ENCODE peak calls at places on chromosomes 5 and 9, in seven cellular contexts. Q is K562, Z is HepG2, A is SK-N-SH, S is H1, V is GM12878, N is HCT116. G is an unnamed sample.

GRCh38 chr9:76136986-76137385 is 246.5 kb downstream of the PCSK5 start:
- DNase-seq in Q (no peak), Z (peak; percentile 13), A (no peak), S (no peak), V (no peak), N (peak; percentile 24), G (no peak)

GRCh38 chr9:96459268-96460007 is 9.5 kb downstream of the HABP4 start:
- DNase-seq in Q (no peak), Z (no peak), A (no peak), S (no peak), V (no peak), N (no peak), G (no peak)

GRCh38 chr5:79842991-79843390 is 148.1 kb downstream of the MTX3 start:
- DNase-seq in Q (no peak), Z (no peak), A (no peak), S (no peak), V (no peak), N (no peak), G (no peak)

GRCh38 chr9:136578915-136579637 is 33.2 kb upstream of the NOTCH1 start:
- DNase-seq in Q (peak; percentile 79), Z (no peak), A (peak; percentile 59), S (no peak), V (no peak), N (peak; percentile 50), G (no peak)

GRCh38 chr9:89815903-89816573 is 211.2 kb downstream of the GADD45G start:
- DNase-seq in Q (no peak), Z (no peak), A (no peak), S (no peak), V (peak; percentile 69), N (no peak), G (no peak)

GRCh38 chr5:135322271-135322670 is 76.8 kb downstream of the MACROH2A1 start:
- DNase-seq in Q (no peak), Z (no peak), A (no peak), S (no peak), V (no peak), N (no peak), G (no peak)

GRCh38 chr5:16411741-16412455 is 53.7 kb downstream of the ZNF622 start:
- DNase-seq in Q (no peak), Z (no peak), A (no peak), S (no peak), V (no peak), N (no peak), G (no peak)

GRCh38 chr5:42656661-42657035 is 100.0 kb upstream of the CCDC152 start:
- DNase-seq in Q (no peak), Z (no peak), A (no peak), S (no peak), V (no peak), N (no peak), G (peak; percentile 53)

GRCh38 chr5:171713152-171713551 is 72.5 kb upstream of the SMIM23 start:
- DNase-seq in Q (no peak), Z (no peak), A (no peak), S (no peak), V (no peak), N (no peak), G (no peak)

GRCh38 chr5:135468086-135468485 is 15.9 kb upstream of the TIFAB start:
- DNase-seq in Q (no peak), Z (no peak), A (no peak), S (no peak), V (no peak), N (no peak), G (no peak)

GRCh38 chr9:136588663-136589464 is 43.0 kb upstream of the NOTCH1 start:
- DNase-seq in Q (no peak), Z (no peak), A (no peak), S (no peak), V (no peak), N (no peak), G (no peak)

GRCh38 chr5:76143884-76144283 is 60.7 kb downstream of the SV2C start:
- DNase-seq in Q (no peak), Z (no peak), A (no peak), S (no peak), V (no peak), N (no peak), G (no peak)

GRCh38 chr9:95188459-95188858 is 129.1 kb downstream of the FANCC start:
- DNase-seq in Q (no peak), Z (no peak), A (no peak), S (no peak), V (no peak), N (no peak), G (no peak)

GRCh38 chr9:95182854-95183563 is 134.5 kb downstream of the FANCC start:
- DNase-seq in Q (no peak), Z (peak; percentile 22), A (no peak), S (peak; percentile 15), V (no peak), N (no peak), G (no peak)

GRCh38 chr9:95189230-95190098 is 128.0 kb downstream of the FANCC start:
- DNase-seq in Q (no peak), Z (peak; percentile 35), A (peak; percentile 30), S (no peak), V (no peak), N (no peak), G (no peak)

GRCh38 chr9:95181845-95182244 is 135.7 kb downstream of the FANCC start:
- DNase-seq in Q (no peak), Z (no peak), A (no peak), S (no peak), V (no peak), N (no peak), G (no peak)

GRCh38 chr9:95185931-95186330 is 131.6 kb downstream of the FANCC start:
- DNase-seq in Q (no peak), Z (no peak), A (no peak), S (no peak), V (no peak), N (no peak), G (no peak)
- TF ChIP-seq JUND in Q (no peak), Z (no peak), A (no peak), S (no peak), V (no peak), N (no peak), G (no peak)

GRCh38 chr5:143476601-143477211 is 73.2 kb upstream of the NR3C1 start:
- DNase-seq in Q (no peak), Z (no peak), A (no peak), S (no peak), V (no peak), N (no peak), G (no peak)

GRCh38 chr5:143479394-143479793 is 75.9 kb upstream of the NR3C1 start:
- DNase-seq in Q (no peak), Z (peak; percentile 60), A (no peak), S (no peak), V (no peak), N (no peak), G (no peak)

GRCh38 chr5:143484604-143485003 is 81.1 kb upstream of the NR3C1 start:
- DNase-seq in Q (no peak), Z (no peak), A (no peak), S (no peak), V (no peak), N (no peak), G (no peak)

GRCh38 chr5:143480001-143480400 is 76.5 kb upstream of the NR3C1 start:
- DNase-seq in Q (no peak), Z (no peak), A (no peak), S (no peak), V (no peak), N (no peak), G (no peak)

GRCh38 chr5:143481697-143482531 is 78.4 kb upstream of the NR3C1 start:
- DNase-seq in Q (no peak), Z (peak; percentile 74), A (no peak), S (no peak), V (no peak), N (no peak), G (no peak)
- TF ChIP-seq JUND in Q (no peak), Z (no peak), A (no peak), S (no peak), V (no peak), N (no peak), G (no peak)

DNA sequence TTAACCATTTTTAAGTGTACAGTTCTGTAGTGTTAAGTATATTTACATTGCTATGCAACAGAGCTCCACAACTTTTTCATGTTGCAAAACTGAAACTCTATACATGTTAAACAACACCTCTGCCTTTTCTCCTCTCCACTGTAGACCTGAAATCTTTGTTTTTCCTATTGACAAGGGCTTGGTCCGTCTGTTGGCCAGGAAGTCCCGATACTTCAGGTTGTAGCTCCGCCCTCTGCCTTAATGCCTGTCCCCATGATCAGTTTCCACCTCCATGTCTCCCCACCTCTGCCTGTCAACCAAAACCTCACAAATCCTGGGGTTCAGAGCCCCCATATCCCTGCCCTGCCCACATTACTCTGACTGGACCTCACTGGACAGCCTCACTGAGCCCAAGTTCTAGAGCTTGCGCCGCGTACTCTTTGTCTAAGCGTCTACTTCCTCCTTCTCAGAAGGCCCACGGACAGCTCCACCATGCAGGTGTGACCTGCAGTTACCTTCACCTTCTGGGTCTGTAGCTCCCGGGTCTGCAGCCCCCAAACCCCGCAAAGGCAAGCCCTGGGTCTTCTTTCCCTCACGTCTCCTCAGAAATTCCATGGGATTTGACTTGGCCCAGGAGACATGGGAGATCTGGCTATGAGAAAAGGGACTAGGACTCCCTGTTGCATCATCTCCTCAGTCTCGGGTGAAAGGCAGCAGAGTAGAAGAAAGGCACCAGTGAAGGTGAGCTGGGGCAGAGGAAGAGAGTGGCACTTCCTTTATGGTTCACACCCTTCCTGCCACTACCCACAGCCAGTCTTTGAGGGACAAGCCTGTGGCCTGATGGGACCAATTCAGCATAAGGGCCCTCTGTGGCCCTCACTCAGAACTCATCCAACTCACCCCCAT is 8.0 kb downstream of the GLIPR2 start:
- DNase-seq in Q (no peak), Z (peak; percentile 20), A (no peak), S (no peak), V (no peak), N (no peak), G (no peak)
- TF ChIP-seq JUND in Q (no peak), Z (no peak), A (no peak), S (no peak), V (no peak), N (no peak), G (no peak)

DNA sequence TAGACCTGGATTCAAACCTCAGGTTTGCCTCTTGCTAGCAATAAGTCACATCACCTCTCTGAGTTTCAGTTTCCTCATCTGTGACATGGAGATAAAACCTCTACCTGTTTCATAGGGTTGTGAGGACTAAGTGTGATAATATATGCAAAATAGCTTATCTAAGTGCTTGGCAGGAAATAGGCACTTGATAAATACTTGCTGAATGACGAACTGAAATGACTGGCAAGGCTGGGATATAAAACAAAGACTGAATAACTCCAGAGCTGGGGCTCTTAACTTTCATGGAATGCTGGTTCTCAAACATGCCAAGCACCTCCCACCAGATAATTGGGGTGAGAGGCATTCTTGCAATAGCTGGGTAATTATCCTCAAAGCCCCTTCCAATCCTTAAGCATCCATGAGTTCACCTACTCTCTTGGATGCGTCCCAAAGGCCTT is 87.6 kb downstream of the ADRB2 start:
- DNase-seq in Q (no peak), Z (peak; percentile 4), A (no peak), S (peak; percentile 34), V (no peak), N (no peak), G (no peak)
- TF ChIP-seq JUND in Q (no peak), Z (no peak), A (peak; percentile 57), S (no peak), V (no peak), N (no peak), G (no peak)

G was measured in T47D.